ENCODE peak calls at places on chromosomes 1 and 21, in five cellular contexts. I is brain microvascular endothelial cell, E is choroid plexus epithelial cell, Y is kidney, Q is ovary. W is an unnamed sample.

GRCh38 chr21:36550761-36551160 is 70.8 kb upstream of the CLDN14 start:
- DNase-seq in E (no peak), Y (no peak), I (no peak), Q (no peak), W (no peak)

GRCh38 chr1:29057700-29058099 is 66.0 kb downstream of the TMEM200B start:
- DNase-seq in Q (no peak), I (no peak), E (peak; percentile 4), Y (no peak), W (no peak)

GRCh38 chr1:184486761-184487445 is 100.1 kb downstream of the C1orf21 start:
- DNase-seq in I (no peak), Y (no peak), Q (no peak), E (no peak), W (no peak)

GRCh38 chr1:210647406-210648333 is 319.0 kb downstream of the HHAT start:
- DNase-seq in I (peak; percentile 56), E (peak; percentile 6), Y (no peak), Q (no peak), W (no peak)

GRCh38 chr1:10870493-10871096 is 74.1 kb upstream of the CASZ1 start:
- DNase-seq in Q (no peak), E (no peak), I (no peak), Y (no peak), W (no peak)

GRCh38 chr1:154352245-154352580 is 26.9 kb downstream of the ATP8B2 start:
- DNase-seq in Q (no peak), Y (peak; percentile 70), I (no peak), E (no peak), W (no peak)

GRCh38 chr1:177383715-177384114 is 213.0 kb downstream of the BRINP2 start:
- DNase-seq in Y (no peak), E (no peak), Q (no peak), I (no peak), W (no peak)

GRCh38 chr1:43269627-43270375 is at the start of gene TMEM125:
- DNase-seq in Q (peak; percentile 1), I (no peak), Y (no peak), E (no peak), W (peak; percentile 30)

GRCh38 chr1:210143465-210144062 is 89.0 kb upstream of the SERTAD4 start:
- DNase-seq in I (peak; percentile 76), E (peak; percentile 84), Q (peak; percentile 80), Y (peak; percentile 75), W (no peak)

GRCh38 chr1:209607102-209607794 is 23.7 kb downstream of the CAMK1G start:
- DNase-seq in E (peak; percentile 32), I (peak; percentile 18), Y (no peak), Q (no peak), W (no peak)

GRCh38 chr1:156385534-156386031 is 16.6 kb downstream of the RHBG start:
- DNase-seq in Q (peak; percentile 71), Y (no peak), I (peak; percentile 55), E (peak; percentile 74), W (peak; percentile 50)

GRCh38 chr1:93675931-93676330 is 5.7 kb downstream of the BCAR3 start:
- DNase-seq in Q (no peak), I (no peak), Y (no peak), E (no peak), W (no peak)

GRCh38 chr21:44919111-44919912 is 1.4 kb downstream of the ITGB2 start:
- DNase-seq in I (no peak), Q (no peak), Y (peak; percentile 77), E (no peak), W (no peak)

GRCh38 chr1:39672551-39672947 is 642 bp upstream of the NT5C1A start:
- DNase-seq in Y (peak; percentile 58), Q (no peak), I (no peak), E (no peak), W (peak; percentile 65)
- TF ChIP-seq CTCF in Y (peak; percentile 22), Q (no peak), I (peak; percentile 77), E (peak; percentile 74), W (peak; percentile 65)

GRCh38 chr1:31936966-31937299 is 1.2 kb downstream of the PTP4A2 start:
- DNase-seq in I (no peak), Q (no peak), Y (no peak), E (no peak), W (no peak)

GRCh38 chr1:31936278-31936965 is 1.7 kb downstream of the PTP4A2 start:
- DNase-seq in I (no peak), Q (no peak), Y (no peak), E (peak; percentile 37), W (no peak)

GRCh38 chr1:31938184-31938975 is at the start of gene PTP4A2:
- DNase-seq in E (peak; percentile 98), Q (peak; percentile 94), Y (peak; percentile 98), I (peak; percentile 87), W (peak; percentile 96)

GRCh38 chr1:31939484-31940329 is 1.5 kb upstream of the PTP4A2 start:
- DNase-seq in E (peak; percentile 97), Y (peak; percentile 87), I (peak; percentile 79), Q (peak; percentile 72), W (no peak)

GRCh38 chr1:31937300-31938183 is 626 bp downstream of the PTP4A2 start:
- DNase-seq in I (no peak), Q (peak; percentile 87), E (peak; percentile 72), Y (peak; percentile 95), W (no peak)
- TF ChIP-seq CTCF in I (no peak), Q (no peak), E (no peak), Y (no peak), W (no peak)

GRCh38 chr1:182259229-182259872 is 132.2 kb downstream of the GLUL start:
- DNase-seq in E (peak; percentile 8), I (no peak), Q (peak; percentile 51), Y (no peak), W (no peak)
- TF ChIP-seq CTCF in E (no peak), I (no peak), Q (no peak), Y (no peak), W (no peak)

GRCh38 chr1:113109908-113110554 is 37.0 kb downstream of the LRIG2 start:
- DNase-seq in Q (peak; percentile 66), I (peak; percentile 96), Y (no peak), E (peak; percentile 97), W (no peak)
- TF ChIP-seq CTCF in Q (no peak), I (peak; percentile 50), Y (no peak), E (peak; percentile 63), W (peak; percentile 41)

DNA sequence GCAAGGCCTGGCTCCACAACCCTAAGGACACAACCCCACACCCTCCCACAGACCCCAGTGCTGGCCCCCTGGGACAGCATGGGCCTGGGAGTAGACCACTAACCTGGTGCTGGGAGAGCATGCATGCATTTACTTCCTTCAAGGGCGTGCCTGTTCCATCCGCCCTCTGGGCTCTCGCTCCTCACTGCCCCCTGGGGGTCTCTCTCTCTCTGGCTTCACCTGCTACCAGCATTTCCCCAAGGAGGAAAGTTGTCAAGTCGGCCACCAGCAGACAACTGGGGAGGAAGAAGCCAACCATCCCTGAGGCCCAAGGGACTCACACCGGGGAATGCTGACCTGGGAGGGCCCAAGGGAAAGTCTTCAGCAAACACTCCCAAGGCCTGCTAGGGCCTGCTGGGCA is 6.5 kb downstream of the LRP8 start:
- DNase-seq in I (no peak), Y (peak; percentile 51), Q (no peak), E (no peak), W (peak; percentile 60)
- TF ChIP-seq CTCF in I (peak; percentile 60), Y (no peak), Q (no peak), E (peak; percentile 40), W (peak; percentile 37)

DNA sequence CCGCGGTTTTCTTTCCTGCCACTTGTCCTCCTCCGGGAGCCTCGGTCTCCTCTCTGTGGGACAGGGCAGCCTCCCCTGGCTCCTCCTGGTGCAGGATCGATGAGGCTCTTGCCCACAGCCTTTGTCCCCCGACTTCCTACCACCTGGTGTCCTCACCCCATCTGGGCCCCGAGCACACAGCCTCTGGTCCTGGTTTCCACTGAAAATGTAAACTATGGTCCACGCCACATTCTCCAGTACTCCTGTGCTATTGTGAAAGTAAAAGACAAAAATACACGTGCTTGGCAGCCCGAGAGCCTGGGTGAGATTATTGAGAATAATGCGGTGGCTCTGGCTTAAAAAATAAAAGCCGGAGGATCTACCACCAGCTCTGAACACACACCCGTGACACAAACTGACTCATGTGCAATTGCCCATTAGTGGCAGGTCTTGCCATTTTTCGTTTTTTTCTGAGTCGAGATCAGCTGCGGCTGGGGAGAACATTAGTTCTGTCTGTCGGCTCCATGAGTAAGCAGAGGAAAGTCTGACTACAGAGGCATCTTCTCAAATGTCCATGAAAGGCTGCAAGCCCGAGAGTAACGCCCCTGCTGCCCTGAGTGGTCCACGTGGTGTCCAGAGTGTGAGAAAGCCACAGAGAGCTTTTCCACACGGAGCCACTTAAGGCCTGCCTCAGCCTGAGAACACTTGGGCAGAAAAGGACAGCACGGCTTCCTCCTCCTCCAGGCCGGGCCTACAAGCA is 5.7 kb upstream of the COL6A2 start:
- DNase-seq in Y (peak; percentile 84), E (peak; percentile 89), I (peak; percentile 93), Q (peak; percentile 79), W (no peak)
- TF ChIP-seq CTCF in Y (no peak), E (no peak), I (no peak), Q (no peak), W (no peak)

GRCh38 chr1:168343566-168343965 is 62.9 kb downstream of the TBX19 start:
- DNase-seq in E (no peak), Q (no peak), I (no peak), Y (no peak), W (no peak)
- TF ChIP-seq CTCF in E (peak; percentile 47), Q (no peak), I (peak; percentile 47), Y (no peak), W (peak; percentile 23)

GRCh38 chr21:15240846-15241245 is 176.0 kb upstream of the NRIP1 start:
- DNase-seq in E (peak; percentile 54), I (no peak), Q (no peak), Y (no peak), W (no peak)

GRCh38 chr21:15247613-15248012 is 182.8 kb upstream of the NRIP1 start:
- DNase-seq in E (no peak), I (no peak), Y (no peak), Q (no peak), W (no peak)

GRCh38 chr21:15242906-15243305 is 178.1 kb upstream of the NRIP1 start:
- DNase-seq in E (no peak), I (no peak), Y (no peak), Q (no peak), W (no peak)

GRCh38 chr21:15243356-15243755 is 178.6 kb upstream of the NRIP1 start:
- DNase-seq in E (no peak), Y (no peak), I (no peak), Q (no peak), W (no peak)

DNA sequence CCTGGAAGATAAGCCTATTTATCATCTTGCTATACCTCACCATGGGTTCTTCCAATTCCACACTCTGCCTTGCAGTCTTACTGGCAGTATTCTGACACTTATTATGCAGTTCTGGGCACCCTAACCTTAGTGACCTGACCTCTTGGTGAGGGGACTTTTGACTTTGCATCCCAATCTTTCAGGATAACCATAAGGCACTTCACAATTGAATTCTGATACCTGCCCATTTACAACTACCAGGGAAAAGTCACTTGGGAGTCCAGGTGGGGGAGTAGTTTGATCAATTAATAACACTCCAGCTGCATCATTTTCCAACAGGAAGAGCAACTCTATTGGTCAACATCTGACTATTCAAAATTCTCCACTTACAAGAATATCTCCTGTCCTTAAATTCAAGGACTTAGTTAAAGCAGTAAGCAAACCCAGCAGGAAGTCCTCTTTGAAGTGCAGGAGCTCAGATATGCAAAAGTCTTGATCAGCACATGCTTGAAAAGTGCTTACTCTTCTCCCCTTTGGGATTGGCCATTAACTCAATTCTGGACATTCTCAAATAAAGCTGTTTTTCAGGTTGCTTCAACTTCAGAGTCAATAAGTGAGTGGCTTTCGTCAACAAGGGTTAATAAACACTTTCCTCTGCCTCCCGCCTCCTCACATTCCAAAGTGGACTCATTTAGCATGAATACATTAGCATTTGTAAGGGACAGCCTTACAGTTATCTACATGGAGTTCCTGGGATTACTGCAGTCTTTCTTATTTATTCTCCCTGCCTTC is 177.4 kb upstream of the NRIP1 start:
- DNase-seq in I (no peak), E (peak; percentile 49), Y (no peak), Q (no peak), W (no peak)
- TF ChIP-seq CTCF in I (no peak), E (peak; percentile 19), Y (no peak), Q (no peak), W (no peak)